ENCODE peak calls at places on chromosomes 4 and X, in six cellular contexts. O is epithelial cell of esophagus, I is SK-N-SH, S is choroid plexus epithelial cell, D is BE2C, Y is fibroblast of mammary gland. P is an unnamed sample.

GRCh38 chrX:39893417-39894338 is 204.1 kb downstream of the BCOR start:
- DNase-seq in O (no peak), I (no peak), D (no peak), S (no peak), Y (no peak), P (no peak)

GRCh38 chr4:24103434-24104168 is 213.8 kb upstream of the PPARGC1A start:
- DNase-seq in O (no peak), I (no peak), Y (peak), D (no peak), S (peak), P (no peak)

GRCh38 chr4:76948441-76949292 is 885 bp upstream of the SEPTIN11 start:
- DNase-seq in D (peak), Y (peak), O (peak), I (peak), S (peak), P (peak)

GRCh38 chr4:115671581-115671980 is 558.2 kb upstream of the NDST4 start:
- DNase-seq in S (no peak), Y (peak), D (no peak), O (no peak), I (no peak), P (no peak)

GRCh38 chr4:15690020-15690809 is 8.6 kb downstream of the FAM200B start:
- DNase-seq in I (no peak), O (peak), Y (peak), S (peak), D (no peak), P (peak)

GRCh38 chr4:74838746-74839370 is 44.5 kb upstream of the BTC start:
- DNase-seq in S (peak), Y (peak), O (peak), D (no peak), I (no peak), P (peak)

GRCh38 chr4:77711469-77711868 is 105.8 kb downstream of the CXCL13 start:
- DNase-seq in O (no peak), I (no peak), S (no peak), Y (no peak), D (no peak), P (no peak)

GRCh38 chrX:25726539-25726938 is 411.6 kb upstream of the MAGEB18 start:
- DNase-seq in Y (no peak), I (no peak), S (no peak), O (peak), D (no peak), P (peak)

GRCh38 chr4:25817059-25817681 is 45.6 kb downstream of the SEL1L3 start:
- DNase-seq in S (peak), Y (peak), O (peak), D (no peak), I (no peak), P (peak)

GRCh38 chrX:155819966-155820491 is 61.1 kb upstream of the VAMP7 start:
- DNase-seq in Y (peak), I (peak), S (peak), D (peak), O (peak), P (peak)

GRCh38 chr4:54909964-54910363 is 215.4 kb downstream of the KDR start:
- DNase-seq in S (no peak), D (no peak), I (no peak), O (no peak), Y (no peak), P (no peak)

GRCh38 chrX:129760155-129760554 is 19.6 kb upstream of the SASH3 start:
- DNase-seq in Y (no peak), I (no peak), S (no peak), O (no peak), D (no peak), P (no peak)

GRCh38 chrX:125926295-125926694 is 239.8 kb downstream of the DCAF12L2 start:
- DNase-seq in S (no peak), O (no peak), I (no peak), Y (no peak), D (no peak), P (no peak)

GRCh38 chr4:84502955-84503373 is 3.9 kb upstream of the NKX6-1 start:
- DNase-seq in I (no peak), O (no peak), Y (no peak), D (no peak), S (no peak), P (no peak)

GRCh38 chrX:43504394-43504793 is 151.7 kb upstream of the MAOA start:
- DNase-seq in D (no peak), I (no peak), S (no peak), Y (no peak), O (peak), P (peak)

GRCh38 chr4:107253579-107254068 is 217.5 kb upstream of the DKK2 start:
- DNase-seq in O (no peak), S (no peak), I (no peak), D (no peak), Y (no peak), P (no peak)

GRCh38 chr4:105149771-105150170 is 3.1 kb downstream of the TET2 start:
- DNase-seq in O (peak), D (no peak), Y (no peak), I (no peak), S (no peak), P (peak)

GRCh38 chrX:152945021-152945979 is 47.4 kb downstream of the ZNF185 start:
- DNase-seq in S (no peak), O (no peak), Y (no peak), I (no peak), D (no peak), P (no peak)

GRCh38 chrX:30653415-30654131 is at the start of gene GK:
- DNase-seq in Y (no peak), O (no peak), I (peak), D (peak), S (no peak), P (no peak)

GRCh38 chr4:128461300-128462103 is 173.9 kb upstream of the PGRMC2 start:
- DNase-seq in D (peak), S (peak), O (peak), I (no peak), Y (peak), P (peak)

GRCh38 chr4:22991576-22991975 is 298.8 kb downstream of the GBA3 start:
- DNase-seq in D (no peak), I (no peak), Y (no peak), O (no peak), S (no peak), P (no peak)

GRCh38 chrX:30513284-30513683 is 64.3 kb downstream of the TASL start:
- DNase-seq in D (no peak), O (peak), Y (peak), S (peak), I (peak), P (no peak)

GRCh38 chrX:108090474-108091265 is 672 bp downstream of the PSMD10 start:
- DNase-seq in D (no peak), S (peak), O (peak), Y (peak), I (no peak), P (peak)

GRCh38 chr4:11072999-11073398 is 355.7 kb downstream of the HS3ST1 start:
- DNase-seq in Y (no peak), S (no peak), O (no peak), D (no peak), I (no peak), P (no peak)

GRCh38 chrX:140928739-140929138 is 73.7 kb upstream of the SPANXB1 start:
- DNase-seq in S (no peak), Y (no peak), I (no peak), O (no peak), D (no peak), P (no peak)

GRCh38 chr4:163988921-163989320 is 494.4 kb downstream of the TMA16 start:
- DNase-seq in D (no peak), O (no peak), S (no peak), I (no peak), Y (no peak), P (no peak)

GRCh38 chr4:24768604-24769003 is 26.8 kb upstream of the SOD3 start:
- DNase-seq in D (no peak), S (no peak), O (no peak), I (no peak), Y (no peak), P (no peak)

GRCh38 chrX:136166221-136166855 is 19.0 kb downstream of the FHL1 start:
- DNase-seq in D (no peak), O (peak), Y (peak), I (no peak), S (peak), P (peak)
- TF ChIP-seq CTCF in D (peak), O (peak), Y (peak), I (peak), S (peak), P (peak)

GRCh38 chr4:186499467-186499866 is 55.9 kb downstream of the MTNR1A start:
- DNase-seq in O (no peak), S (no peak), D (no peak), I (no peak), Y (no peak), P (no peak)
- H3K4me3 ChIP-seq in O (no peak), S (no peak), D (no peak), I (no peak), Y (no peak), P (no peak)

GRCh38 chr4:157172011-157172410 is 48.5 kb upstream of the GRIA2 start:
- DNase-seq in D (no peak), I (no peak), Y (peak), S (peak), O (peak), P (peak)
- TF ChIP-seq CTCF in D (no peak), I (peak), Y (peak), S (peak), O (peak), P (no peak)

GRCh38 chr4:94461506-94461905 is 9.8 kb downstream of the PDLIM5 start:
- DNase-seq in I (no peak), S (no peak), O (no peak), D (no peak), Y (no peak), P (no peak)

GRCh38 chr4:94459462-94460161 is 7.9 kb downstream of the PDLIM5 start:
- DNase-seq in S (no peak), O (no peak), D (no peak), I (no peak), Y (no peak), P (no peak)

GRCh38 chr4:94457692-94458106 is 6.0 kb downstream of the PDLIM5 start:
- DNase-seq in D (peak), Y (no peak), O (no peak), I (peak), S (peak), P (no peak)

GRCh38 chr4:94455081-94455480 is 3.3 kb downstream of the PDLIM5 start:
- DNase-seq in Y (peak), O (peak), S (peak), I (no peak), D (no peak), P (peak)

GRCh38 chr4:94458682-94459081 is 6.9 kb downstream of the PDLIM5 start:
- DNase-seq in Y (no peak), S (no peak), D (no peak), O (no peak), I (no peak), P (no peak)
- H3K4me3 ChIP-seq in Y (no peak), S (no peak), D (no peak), O (no peak), I (no peak), P (no peak)